ENCODE peak calls at places on chromosomes 11 and 22, in nine cellular contexts. P is stimulated activated CD8-positive, alpha-beta memory T cell treated with anti-CD3 and anti-CD28 coated beads, Interleukin-7, amount 100 ng/mL, for 24 hours; Y is BJ; M is naive thymus-derived CD4-positive, alpha-beta T cell; S is activated T-helper 1 cell treated with Interleukin-2 at 50 U/mL for 16 hours; Z is heart right ventricle; O is spleen; I is NCI-H446 treated with DMSO at 0.1 percent for 48 hours; U is uterus. K is an unnamed sample.

GRCh38 chr22:19852177-19852781 is 2.4 kb downstream of the GNB1L start:
- DNase-seq in P (no peak), Y (no peak), M (no peak), S (no peak), Z (no peak), O (no peak), I (no peak), U (no peak), K (no peak)

GRCh38 chr22:24421428-24421931 is 5.9 kb upstream of the ADORA2A start:
- DNase-seq in P (no peak), Y (no peak), M (no peak), S (no peak), Z (no peak), O (no peak), I (no peak), U (no peak), K (peak; percentile 77)

GRCh38 chr11:72379384-72380131 is 54.8 kb downstream of the CLPB start:
- DNase-seq in P (no peak), Y (no peak), M (no peak), S (no peak), Z (no peak), O (no peak), I (no peak), U (no peak), K (no peak)

GRCh38 chr22:31749636-31750364 is at the start of gene PRR14L:
- DNase-seq in P (peak; percentile 99), Y (peak; percentile 68), M (peak; percentile 99), S (peak; percentile 98), Z (peak; percentile 99), O (peak; percentile 100), I (peak; percentile 78), U (peak; percentile 98), K (peak; percentile 87)

GRCh38 chr11:75652936-75653335 is 15.9 kb downstream of the MAP6 start:
- DNase-seq in P (no peak), Y (no peak), M (no peak), S (no peak), Z (no peak), O (no peak), I (no peak), U (no peak), K (no peak)

GRCh38 chr11:68870470-68870869 is 28.8 kb upstream of the CPT1A start:
- DNase-seq in P (no peak), Y (no peak), M (no peak), S (no peak), Z (no peak), O (peak; percentile 6), I (no peak), U (no peak), K (no peak)

GRCh38 chr11:102833731-102834130 is 9.7 kb downstream of the MMP3 start:
- DNase-seq in P (no peak), Y (no peak), M (no peak), S (no peak), Z (no peak), O (no peak), I (no peak), U (no peak), K (no peak)

GRCh38 chr11:17371614-17372013 is 16.8 kb downstream of the KCNJ11 start:
- DNase-seq in P (no peak), Y (no peak), M (no peak), S (no peak), Z (no peak), O (no peak), I (no peak), U (no peak), K (no peak)

GRCh38 chr11:29159552-29160465 is 857.0 kb downstream of the KCNA4 start:
- DNase-seq in P (no peak), Y (no peak), M (no peak), S (no peak), Z (no peak), O (no peak), I (peak; percentile 35), U (no peak), K (peak; percentile 56)